ENCODE peak calls at places on chromosome 2, in seven cellular contexts. Q is GM23248, Z is GM12865, X is NCI-H446, K is activated T-cell treated with anti-CD3 and anti-CD28 coated beads for 1 hour, L is hippocampal formation, O is SIG-M5. B is an unnamed sample.

GRCh38 chr2:28469304-28469703 is 26.6 kb upstream of the PLB1 start:
- DNase-seq in Q (peak), Z (no peak), X (no peak), K (no peak), L (no peak), O (no peak), B (no peak)

GRCh38 chr2:239791727-239792648 is 233.2 kb downstream of the NDUFA10 start:
- DNase-seq in Q (no peak), Z (no peak), X (no peak), K (no peak), L (no peak), O (no peak), B (no peak)

GRCh38 chr2:217793566-217794132 is 209.1 kb downstream of the TNS1 start:
- DNase-seq in Q (no peak), Z (no peak), X (no peak), K (no peak), L (no peak), O (no peak), B (no peak)

GRCh38 chr2:24538720-24539119 is 47.7 kb downstream of the NCOA1 start:
- DNase-seq in Q (no peak), Z (peak), X (no peak), K (no peak), L (no peak), O (peak), B (no peak)

GRCh38 chr2:75055820-75056675 is 97.6 kb downstream of the POLE4 start:
- DNase-seq in Q (peak), Z (peak), X (no peak), K (no peak), L (no peak), O (no peak), B (no peak)

GRCh38 chr2:172308253-172308935 is 119.0 kb upstream of the ITGA6 start:
- DNase-seq in Q (no peak), Z (no peak), X (no peak), K (no peak), L (no peak), O (no peak), B (no peak)

GRCh38 chr2:104976603-104977120 is 61.2 kb upstream of the MRPS9 start:
- DNase-seq in Q (no peak), Z (peak), X (no peak), K (no peak), L (no peak), O (peak), B (peak)

GRCh38 chr2:226636586-226636985 is 163.0 kb downstream of the IRS1 start:
- DNase-seq in Q (no peak), Z (no peak), X (no peak), K (no peak), L (no peak), O (no peak), B (no peak)

GRCh38 chr2:119253114-119253702 is 29.6 kb downstream of the STEAP3 start:
- DNase-seq in Q (peak), Z (no peak), X (no peak), K (no peak), L (no peak), O (no peak), B (no peak)

GRCh38 chr2:149313512-149313972 is 16.8 kb upstream of the LYPD6 start:
- DNase-seq in Q (peak), Z (peak), X (peak), K (no peak), L (no peak), O (no peak), B (peak)

GRCh38 chr2:127776122-127776780 is 34.7 kb downstream of the WDR33 start:
- DNase-seq in Q (peak), Z (no peak), X (no peak), K (no peak), L (no peak), O (no peak), B (no peak)

GRCh38 chr2:101305492-101306123 is 2.9 kb downstream of the RNF149 start:
- DNase-seq in Q (peak), Z (no peak), X (no peak), K (no peak), L (no peak), O (no peak), B (no peak)